ENCODE peak calls at places on chromosomes 3 and 15, in five cellular contexts. I is esophagus muscularis mucosa, O is HepG2, R is tibial nerve, H is A549. A is an unnamed sample.

GRCh38 chr3:10692039-10692438 is 124.0 kb upstream of the SLC6A11 start:
- DNase-seq in I (no peak), H (no peak), O (no peak), R (no peak), A (no peak)

GRCh38 chr3:187769771-187770170 is 24.5 kb upstream of the BCL6 start:
- DNase-seq in R (no peak), I (no peak), O (no peak), H (no peak), A (no peak)

GRCh38 chr3:43081796-43082195 is 24.1 kb downstream of the POMGNT2 start:
- DNase-seq in H (no peak), I (no peak), O (no peak), R (no peak), A (no peak)

GRCh38 chr15:38128389-38128788 is 124.2 kb upstream of the SPRED1 start:
- DNase-seq in R (no peak), H (no peak), I (no peak), O (no peak), A (no peak)

GRCh38 chr15:60362318-60363023 is 35.3 kb downstream of the ANXA2 start:
- DNase-seq in H (peak; percentile 64), R (no peak), I (no peak), O (peak; percentile 11), A (no peak)

GRCh38 chr3:49656541-49657112 is 17.5 kb upstream of the APEH start:
- DNase-seq in I (no peak), O (no peak), H (no peak), R (no peak), A (no peak)

GRCh38 chr3:69669070-69669469 is 70.2 kb upstream of the MITF start:
- DNase-seq in R (no peak), O (no peak), H (no peak), I (no peak), A (no peak)

GRCh38 chr3:130783629-130784028 is 37.0 kb upstream of the PIK3R4 start:
- DNase-seq in O (no peak), I (no peak), R (no peak), H (no peak), A (no peak)

GRCh38 chr3:21642433-21642832 is 108.6 kb downstream of the ZNF385D start:
- DNase-seq in R (no peak), O (no peak), H (no peak), I (no peak), A (no peak)

GRCh38 chr3:195467641-195468390 is 25.0 kb upstream of the ACAP2 start:
- DNase-seq in O (no peak), I (no peak), R (no peak), H (no peak), A (no peak)

GRCh38 chr3:134652409-134652831 is 1.6 kb upstream of the KY start:
- DNase-seq in H (no peak), R (no peak), I (peak; percentile 77), O (no peak), A (peak; percentile 35)

DNA sequence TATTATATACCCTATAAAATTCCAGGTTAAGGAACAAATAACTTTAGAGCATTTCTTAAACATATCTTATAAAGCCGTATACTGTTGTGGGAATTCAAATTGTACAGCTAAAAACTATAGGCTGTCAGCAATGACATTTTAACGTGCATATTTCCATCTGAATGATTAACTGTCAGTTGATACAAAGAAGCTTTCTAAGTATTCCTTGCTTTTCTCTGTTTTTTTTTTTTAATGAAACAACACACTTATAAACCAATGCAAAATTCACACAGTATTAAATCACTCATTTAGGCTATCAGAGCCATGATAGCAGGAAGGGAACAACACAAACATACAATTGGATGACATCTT is 61.9 kb downstream of the CTDSPL start:
- DNase-seq in R (no peak), I (no peak), H (no peak), O (no peak), A (no peak)
- TF ChIP-seq EP300 in R (no peak), I (no peak), H (no peak), O (no peak), A (no peak)

GRCh38 chr15:52021128-52021671 is 2.2 kb downstream of the MAPK6 start:
- DNase-seq in H (peak; percentile 86), R (no peak), O (peak; percentile 74), I (no peak), A (no peak)
- TF ChIP-seq CTCF in H (no peak), R (peak; percentile 28), O (no peak), I (peak; percentile 12), A (peak; percentile 12)

GRCh38 chr3:47475570-47476329 is at the start of gene SCAP:
- DNase-seq in O (peak; percentile 85), I (peak; percentile 98), H (peak; percentile 59), R (peak; percentile 92), A (peak; percentile 95)
- TF ChIP-seq POLR2A in O (no peak), I (no peak), H (peak; percentile 38), R (peak; percentile 47), A (no peak)

DNA sequence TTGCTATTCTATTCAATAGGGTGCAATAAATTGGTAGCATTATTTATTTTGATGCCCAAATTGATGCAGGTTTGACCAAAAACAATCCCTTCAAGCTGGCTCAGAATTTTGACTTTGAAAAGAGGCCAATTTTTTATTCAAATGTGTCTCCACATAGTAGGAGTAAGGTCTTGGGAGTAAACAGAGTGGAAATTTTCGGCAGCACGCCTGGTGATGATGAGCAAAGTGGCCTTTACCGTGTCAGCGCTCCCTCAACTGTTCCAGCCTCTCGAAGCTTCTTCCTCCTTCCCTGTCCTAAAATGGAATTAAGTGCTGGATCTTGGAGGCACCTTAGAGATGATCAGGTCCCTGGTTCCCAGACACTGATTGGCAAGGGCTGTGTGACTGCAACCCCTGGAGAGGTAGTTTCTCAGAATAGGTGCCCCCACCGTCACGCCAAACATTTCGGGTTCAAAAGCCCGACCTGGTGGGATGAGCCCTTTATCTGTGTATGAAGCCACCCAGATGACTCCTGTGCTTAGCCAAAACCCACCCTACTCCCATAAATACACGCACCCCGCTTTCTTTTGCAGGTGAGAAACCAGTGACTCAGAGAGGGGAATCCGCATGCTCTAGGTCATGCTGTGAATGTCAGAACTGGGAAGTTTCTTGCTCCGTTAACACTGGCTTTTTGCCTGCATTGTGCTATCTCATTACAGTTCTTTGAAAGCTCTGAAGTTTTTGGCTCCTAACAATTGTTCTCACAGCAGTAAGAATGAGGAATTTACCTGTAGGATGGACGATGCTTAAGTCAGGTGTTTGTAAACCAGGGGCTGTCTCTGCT is 89.1 kb downstream of the CRYGS start:
- DNase-seq in R (no peak), H (no peak), O (no peak), I (peak; percentile 72), A (no peak)
- TF ChIP-seq EP300 in R (no peak), H (no peak), O (no peak), I (no peak), A (no peak)

GRCh38 chr3:14371573-14372474 is 30.6 kb upstream of the SLC6A6 start:
- DNase-seq in R (peak; percentile 46), O (peak; percentile 76), I (no peak), H (peak; percentile 79), A (no peak)
- TF ChIP-seq CTCF in R (no peak), O (no peak), I (no peak), H (no peak), A (no peak)

DNA sequence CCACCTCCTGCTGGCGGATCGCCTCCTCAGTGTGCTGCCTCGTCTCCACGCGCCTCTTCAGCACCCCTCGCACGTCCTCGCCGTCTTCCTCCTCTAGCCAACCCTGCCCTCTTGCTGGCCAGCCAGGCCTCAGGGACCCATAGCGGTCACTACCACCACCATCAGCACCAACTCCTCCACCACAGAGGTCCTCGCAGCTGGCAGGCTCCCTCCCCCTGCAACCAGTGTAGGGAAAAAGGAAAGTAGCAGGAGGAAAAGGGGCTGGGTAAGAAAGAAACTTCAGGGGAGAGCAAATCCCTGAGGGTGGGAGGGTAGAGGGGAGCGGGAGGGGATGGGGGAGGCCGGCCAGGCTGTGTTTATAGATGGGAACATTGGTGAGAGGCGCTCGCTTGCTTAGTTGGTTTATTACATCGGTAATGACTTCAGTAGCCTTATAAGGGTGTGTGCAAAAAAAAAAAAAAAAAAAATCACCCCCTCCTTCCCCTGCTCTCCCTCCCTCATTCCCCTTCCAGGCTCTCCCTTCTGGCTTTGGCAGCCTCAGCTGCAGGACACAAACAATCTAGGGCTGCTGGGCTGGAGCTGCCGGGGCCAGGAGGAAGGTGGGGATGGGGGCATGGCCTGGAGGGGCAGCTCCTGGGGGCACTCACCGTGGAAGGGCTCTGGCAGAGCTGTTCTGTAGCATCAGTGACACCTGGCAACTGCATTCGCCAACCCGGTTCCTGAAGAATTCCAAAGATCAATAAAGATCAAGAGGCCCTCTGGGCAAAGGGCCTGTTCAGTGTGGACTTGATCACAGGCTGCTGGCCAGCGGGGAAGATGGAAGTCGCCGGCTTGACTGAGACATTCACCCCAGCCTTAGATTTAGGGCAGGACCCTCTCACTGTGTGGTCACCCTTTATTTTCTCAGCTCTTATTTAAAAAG is 116.2 kb upstream of the HACD2 start:
- DNase-seq in H (no peak), O (no peak), I (no peak), R (no peak), A (peak; percentile 60)
- TF ChIP-seq POLR2A in H (no peak), O (no peak), I (peak; percentile 46), R (no peak), A (no peak)

DNA sequence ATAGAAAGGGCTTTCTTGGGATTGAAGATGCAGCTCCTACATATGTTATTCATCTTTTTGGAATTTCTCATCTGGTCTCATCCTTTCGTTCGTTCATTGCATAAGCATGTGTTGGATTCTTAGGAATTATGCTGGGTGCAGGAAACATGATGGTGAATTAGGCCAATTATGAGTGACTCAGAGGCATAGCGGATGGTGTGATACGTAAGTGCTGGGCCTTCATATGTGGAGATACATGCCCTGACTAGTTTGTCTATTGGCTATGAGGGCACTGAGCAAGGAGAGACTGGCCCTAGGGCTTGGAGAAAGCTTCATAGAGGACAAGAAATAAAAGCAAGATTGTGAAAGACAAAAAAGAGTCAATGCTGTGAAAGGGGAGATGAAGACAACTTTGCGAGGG is 235.1 kb downstream of the MYRIP start:
- DNase-seq in I (no peak), R (no peak), H (no peak), O (no peak), A (no peak)
- TF ChIP-seq EP300 in I (no peak), R (no peak), H (no peak), O (no peak), A (no peak)

A was measured in upper lobe of left lung.